ENCODE peak calls at places on chromosome 7, in six cellular contexts. L is HL-60, D is coronary artery, T is HS-27A, M is HuH-7, Z is brain microvascular endothelial cell. B is an unnamed sample.

GRCh38 chr7:54072710-54073109 is 469.5 kb upstream of the VSTM2A start:
- DNase-seq in T (no peak), D (no peak), L (no peak), M (no peak), Z (no peak), B (no peak)

GRCh38 chr7:83161851-83162401 is 758 bp downstream of the PCLO start:
- DNase-seq in T (no peak), D (no peak), Z (no peak), L (no peak), M (peak; percentile 6), B (no peak)

GRCh38 chr7:51279391-51280023 is 37.1 kb downstream of the COBL start:
- DNase-seq in D (no peak), Z (no peak), M (no peak), L (no peak), T (no peak), B (no peak)

GRCh38 chr7:130814753-130815152 is 80.7 kb upstream of the KLF14 start:
- DNase-seq in D (no peak), T (no peak), L (no peak), Z (peak; percentile 23), M (no peak), B (no peak)

GRCh38 chr7:119223930-119224329 is 999.4 kb downstream of the ANKRD7 start:
- DNase-seq in L (no peak), Z (no peak), T (no peak), D (no peak), M (no peak), B (no peak)

GRCh38 chr7:79434098-79434497 is 19.4 kb downstream of the MAGI2 start:
- DNase-seq in L (no peak), Z (peak; percentile 70), M (no peak), D (no peak), T (no peak), B (no peak)

GRCh38 chr7:132307465-132307864 is 268.8 kb downstream of the PLXNA4 start:
- DNase-seq in L (no peak), M (no peak), D (no peak), Z (no peak), T (no peak), B (no peak)

GRCh38 chr7:135998081-135998480 is 20.9 kb upstream of the MTPN start:
- DNase-seq in D (no peak), M (no peak), L (no peak), Z (no peak), T (no peak), B (no peak)

GRCh38 chr7:1290262-1291039 is 57.8 kb downstream of the UNCX start:
- DNase-seq in T (no peak), M (no peak), D (no peak), Z (no peak), L (no peak), B (no peak)

GRCh38 chr7:107874605-107875446 is 16.2 kb upstream of the DLD start:
- DNase-seq in D (no peak), T (no peak), M (peak; percentile 59), Z (peak; percentile 70), L (no peak), B (no peak)

GRCh38 chr7:106542550-106543220 is 118.3 kb downstream of the CCDC71L start:
- DNase-seq in L (no peak), D (no peak), Z (peak; percentile 85), M (peak; percentile 44), T (peak; percentile 55), B (peak; percentile 16)

GRCh38 chr7:132915652-132916051 is 166.2 kb downstream of the CHCHD3 start:
- DNase-seq in Z (no peak), M (peak; percentile 17), L (no peak), D (no peak), T (no peak), B (no peak)

GRCh38 chr7:516606-517456 is 2.8 kb downstream of the PDGFA start:
- DNase-seq in L (no peak), M (no peak), T (no peak), Z (peak; percentile 71), D (no peak), B (no peak)

GRCh38 chr7:130942211-130942964 is 208.4 kb upstream of the KLF14 start:
- DNase-seq in Z (no peak), D (no peak), T (no peak), L (no peak), M (peak; percentile 35), B (no peak)

GRCh38 chr7:150994141-150994837 is 3.5 kb downstream of the NOS3 start:
- DNase-seq in T (no peak), D (no peak), M (no peak), Z (no peak), L (peak; percentile 29), B (no peak)

GRCh38 chr7:152512711-152513110 is 76.9 kb upstream of the KMT2C start:
- DNase-seq in D (no peak), T (no peak), M (no peak), Z (no peak), L (peak; percentile 21), B (peak; percentile 19)

GRCh38 chr7:155190608-155191536 is 106.8 kb upstream of the INSIG1 start:
- DNase-seq in D (peak; percentile 65), Z (peak; percentile 36), M (peak; percentile 76), L (no peak), T (no peak), B (no peak)

GRCh38 chr7:67343114-67343513 is 346.5 kb downstream of the TYW1 start:
- DNase-seq in M (no peak), Z (no peak), L (no peak), D (no peak), T (no peak), B (no peak)

GRCh38 chr7:80918406-80918805 is 445 bp downstream of the SEMA3C start:
- DNase-seq in D (no peak), L (no peak), M (no peak), Z (no peak), T (no peak), B (no peak)

GRCh38 chr7:105589221-105590077 is 8.2 kb upstream of the EFCAB10 start:
- DNase-seq in L (peak; percentile 7), M (peak; percentile 74), Z (peak; percentile 76), D (peak; percentile 31), T (peak; percentile 33), B (peak; percentile 29)

GRCh38 chr7:157668221-157668883 is 331.5 kb downstream of the DNAJB6 start:
- DNase-seq in T (no peak), Z (no peak), D (no peak), L (no peak), M (no peak), B (no peak)

GRCh38 chr7:20323587-20323986 is 7.1 kb upstream of the ITGB8 start:
- DNase-seq in D (no peak), M (no peak), L (no peak), Z (no peak), T (no peak), B (no peak)

GRCh38 chr7:32318300-32319018 is 171.7 kb downstream of the LSM5 start:
- DNase-seq in Z (no peak), D (no peak), L (no peak), M (no peak), T (no peak), B (no peak)

GRCh38 chr7:154767821-154768415 is 235.0 kb downstream of the PAXIP1 start:
- DNase-seq in Z (no peak), L (no peak), M (no peak), T (no peak), D (no peak), B (no peak)

GRCh38 chr7:129952653-129953560 is at the start of gene UBE2H:
- DNase-seq in L (peak; percentile 77), M (peak; percentile 94), T (no peak), D (peak; percentile 94), Z (peak; percentile 80), B (peak; percentile 73)

GRCh38 chr7:157177333-157177993 is 38.7 kb downstream of the UBE3C start:
- DNase-seq in M (no peak), D (no peak), T (no peak), Z (no peak), L (no peak), B (no peak)

GRCh38 chr7:121113288-121113687 is 124.8 kb downstream of the CPED1 start:
- DNase-seq in T (no peak), M (no peak), D (no peak), Z (peak; percentile 25), L (no peak), B (no peak)

GRCh38 chr7:2038876-2039728 is 193.6 kb downstream of the MAD1L1 start:
- DNase-seq in T (no peak), M (no peak), Z (no peak), D (no peak), L (no peak), B (no peak)

GRCh38 chr7:139915864-139916716 is 87.0 kb downstream of the TBXAS1 start:
- DNase-seq in T (peak; percentile 84), L (peak; percentile 68), D (no peak), Z (peak; percentile 97), M (no peak), B (no peak)

GRCh38 chr7:80184693-80185092 is 50.1 kb downstream of the GNAI1 start:
- DNase-seq in Z (no peak), D (no peak), T (no peak), L (no peak), M (no peak), B (no peak)

GRCh38 chr7:133452611-133453010 is 199.7 kb downstream of the EXOC4 start:
- DNase-seq in M (no peak), D (no peak), L (no peak), Z (no peak), T (no peak), B (no peak)

GRCh38 chr7:47877336-47877735 is 70.9 kb downstream of the PKD1L1 start:
- DNase-seq in D (no peak), L (no peak), Z (no peak), M (no peak), T (no peak), B (no peak)

GRCh38 chr7:157445956-157446295 is 109.1 kb downstream of the DNAJB6 start:
- DNase-seq in Z (no peak), D (no peak), T (no peak), M (no peak), L (no peak), B (no peak)

GRCh38 chr7:24158976-24159375 is 125.0 kb upstream of the NPY start:
- DNase-seq in T (no peak), L (no peak), M (no peak), Z (no peak), D (no peak), B (no peak)

GRCh38 chr7:97541188-97541587 is 190.7 kb upstream of the TAC1 start:
- DNase-seq in Z (no peak), D (no peak), L (no peak), T (no peak), M (no peak), B (no peak)

GRCh38 chr7:66359656-66360211 is 154.6 kb downstream of the TPST1 start:
- DNase-seq in Z (no peak), M (no peak), D (no peak), T (no peak), L (no peak), B (no peak)